ENCODE peak calls at places on chromosomes 12 and 14, in six cellular contexts. F is sigmoid colon, P is K562, C is tibial nerve, K is stomach, Z is ovary. U is an unnamed sample. For H3K4me1, the result is how much of the 10 kb centered on the place peaks cover.

GRCh38 chr14:33948143-33948962 is 2.5 kb downstream of the EGLN3 start:
- DNase-seq in F (no peak), P (no peak), C (no peak), K (no peak), Z (no peak), U (no peak)

GRCh38 chr12:91885851-91886250 is 259.8 kb downstream of the BTG1 start:
- DNase-seq in F (no peak), P (no peak), C (no peak), K (no peak), Z (no peak), U (no peak)

GRCh38 chr12:91370086-91370868 is 187.7 kb upstream of the DCN start:
- DNase-seq in F (no peak), P (no peak), C (no peak), K (no peak), Z (no peak), U (no peak)

GRCh38 chr12:32533971-32534590 is 134.7 kb downstream of the FGD4 start:
- DNase-seq in F (peak), P (peak), C (peak), K (peak), Z (no peak), U (peak)

GRCh38 chr14:53954551-53955233 is 1.9 kb downstream of the BMP4 start:
- DNase-seq in F (peak), P (no peak), C (no peak), K (no peak), Z (peak), U (peak)

GRCh38 chr12:47323802-47324201 is 244.0 kb upstream of the AMIGO2 start:
- DNase-seq in F (no peak), P (no peak), C (no peak), K (no peak), Z (no peak), U (no peak)

GRCh38 chr12:6161124-6161882 is 36.8 kb upstream of the VWF start:
- DNase-seq in F (no peak), P (no peak), C (no peak), K (no peak), Z (no peak), U (no peak)

GRCh38 chr14:34212172-34212571 is 249.9 kb downstream of the SPTSSA start:
- DNase-seq in F (no peak), P (no peak), C (no peak), K (no peak), Z (no peak), U (no peak)

GRCh38 chr12:46404225-46404631 is 31.7 kb upstream of the SLC38A2 start:
- DNase-seq in F (no peak), P (no peak), C (no peak), K (no peak), Z (no peak), U (no peak)

GRCh38 chr12:16027012-16027411 is 115.9 kb downstream of the DERA start:
- DNase-seq in F (no peak), P (no peak), C (no peak), K (no peak), Z (no peak), U (no peak)

GRCh38 chr12:128652136-128652751 is 171.5 kb downstream of the SLC15A4 start:
- DNase-seq in F (no peak), P (no peak), C (no peak), K (no peak), Z (no peak), U (no peak)

GRCh38 chr12:89649139-89649538 is 59.5 kb downstream of the ATP2B1 start:
- DNase-seq in F (no peak), P (no peak), C (no peak), K (no peak), Z (no peak), U (no peak)
- TF ChIP-seq EP300 in F (no peak), P (no peak), C (no peak), K (no peak), Z (no peak), U (no peak)

DNA sequence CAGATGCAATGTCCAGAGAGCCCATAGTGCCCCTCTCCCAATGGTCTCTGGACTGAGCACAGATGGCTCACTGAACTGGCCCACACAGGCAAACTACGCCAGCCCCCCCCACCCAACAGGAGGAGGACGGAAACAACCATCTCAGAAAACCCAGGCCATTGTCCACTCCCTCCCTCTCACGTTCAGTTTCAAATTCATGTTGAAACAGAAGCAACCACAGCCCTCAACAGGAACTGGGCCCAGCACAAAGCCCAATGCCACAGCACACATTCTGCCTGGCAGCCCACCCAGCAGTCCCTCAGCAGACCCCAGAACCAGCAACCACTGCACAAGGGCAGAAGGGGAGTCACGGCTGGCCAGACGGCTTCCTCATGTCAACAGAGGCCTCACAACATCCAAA is 10.6 kb downstream of the CCDC88C start:
- DNase-seq in F (peak), P (no peak), C (no peak), K (no peak), Z (no peak), U (no peak)
- H3K4me1 ChIP-seq in F (under half), P (under half), C (under half), K (half or more), Z (under half), U (half or more)

DNA sequence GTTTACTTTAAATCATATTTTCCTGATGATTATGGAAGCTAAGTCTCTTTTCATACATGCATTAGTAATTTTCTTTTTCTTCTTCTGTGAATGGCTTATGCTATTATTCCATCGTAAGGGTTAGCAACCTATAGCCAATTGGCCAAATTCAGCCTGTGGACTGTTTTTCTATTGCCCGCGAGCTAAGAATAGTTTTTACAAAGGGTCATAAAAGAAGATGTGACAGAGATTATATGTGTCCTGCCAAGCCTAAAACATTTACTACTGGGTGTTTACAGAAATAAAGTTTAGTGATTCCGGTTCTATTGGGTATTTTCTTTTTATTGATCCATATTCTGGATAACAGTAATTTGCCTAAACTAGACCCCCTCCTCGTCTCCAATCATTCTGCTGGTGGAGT is 268.8 kb upstream of the DIO3 start:
- DNase-seq in F (no peak), P (no peak), C (no peak), K (no peak), Z (no peak), U (no peak)
- TF ChIP-seq POLR2A in F (no peak), P (no peak), C (no peak), K (no peak), Z (no peak), U (no peak)

GRCh38 chr12:41963398-41963797 is 181.3 kb downstream of the GXYLT1 start:
- DNase-seq in F (no peak), P (no peak), C (no peak), K (no peak), Z (no peak), U (no peak)
- TF ChIP-seq EP300 in F (no peak), P (no peak), C (no peak), K (no peak), Z (no peak), U (no peak)

DNA sequence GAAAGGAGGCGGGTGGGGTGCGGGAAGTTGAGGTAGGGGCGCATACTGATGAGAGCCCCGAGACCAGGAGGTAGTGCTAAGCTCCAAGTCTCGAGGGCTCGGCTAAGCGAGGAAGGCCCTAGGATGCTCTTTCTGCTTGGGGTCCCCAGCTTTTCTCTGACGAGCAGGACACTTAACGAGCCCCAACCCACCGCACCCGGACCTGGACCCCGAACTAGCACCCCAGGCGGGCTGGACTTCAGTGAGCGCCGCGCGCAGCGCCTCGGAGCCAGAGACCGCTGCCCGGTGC is 4.7 kb upstream of the C1QL4 start:
- DNase-seq in F (no peak), P (no peak), C (no peak), K (no peak), Z (no peak), U (peak)
- H3K4me1 ChIP-seq in F (under half), P (under half), C (under half), K (under half), Z (under half), U (under half)

GRCh38 chr14:93800038-93800937 is 12.0 kb upstream of the PRIMA1 start:
- DNase-seq in F (no peak), P (no peak), C (no peak), K (no peak), Z (no peak), U (no peak)

GRCh38 chr14:93799617-93800016 is 11.3 kb upstream of the PRIMA1 start:
- DNase-seq in F (no peak), P (no peak), C (no peak), K (no peak), Z (no peak), U (no peak)

GRCh38 chr14:93804654-93805053 is 16.4 kb upstream of the PRIMA1 start:
- DNase-seq in F (no peak), P (peak), C (no peak), K (no peak), Z (no peak), U (no peak)
- TF ChIP-seq POLR2A in F (no peak), P (no peak), C (no peak), K (no peak), Z (no peak), U (no peak)

GRCh38 chr14:67533754-67534085 is 630 bp downstream of the PLEKHH1 start:
- DNase-seq in F (peak), P (no peak), C (no peak), K (no peak), Z (no peak), U (no peak)

GRCh38 chr14:67529947-67530935 is 2.8 kb upstream of the PLEKHH1 start:
- DNase-seq in F (no peak), P (no peak), C (no peak), K (no peak), Z (no peak), U (no peak)

GRCh38 chr14:67536087-67536486 is 3.0 kb downstream of the PLEKHH1 start:
- DNase-seq in F (peak), P (no peak), C (no peak), K (no peak), Z (no peak), U (no peak)

GRCh38 chr14:67532606-67532997 is 488 bp upstream of the PLEKHH1 start:
- DNase-seq in F (no peak), P (no peak), C (no peak), K (no peak), Z (no peak), U (no peak)

GRCh38 chr14:67532998-67533753 is at the start of gene PLEKHH1:
- DNase-seq in F (peak), P (peak), C (peak), K (peak), Z (peak), U (peak)
- TF ChIP-seq EP300 in F (no peak), P (no peak), C (no peak), K (no peak), Z (no peak), U (no peak)

DNA sequence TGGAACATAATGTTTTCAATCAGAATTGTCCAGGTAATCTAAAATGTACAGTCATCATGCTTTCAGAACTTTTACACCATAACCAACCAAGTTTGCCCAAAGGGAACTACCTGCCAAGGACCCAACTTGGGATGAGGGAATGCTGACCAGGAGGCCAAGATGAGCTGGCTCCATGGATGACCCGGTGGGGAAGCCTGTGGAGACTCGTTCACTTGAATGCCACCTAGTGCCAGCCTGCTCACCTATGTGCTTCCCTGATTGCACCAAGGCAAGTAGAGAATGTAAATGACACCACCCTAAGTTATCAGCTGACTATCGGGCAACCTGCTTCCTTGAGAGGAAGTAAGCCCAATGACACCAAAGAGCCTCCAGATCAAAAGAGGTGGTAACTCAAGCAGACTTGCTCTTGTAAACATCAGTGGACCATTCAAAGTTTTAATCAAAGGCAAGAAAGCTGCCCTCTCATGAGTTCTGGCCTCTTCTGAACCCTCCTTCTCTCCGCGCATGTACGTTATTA is 137.3 kb downstream of the TTC7B start:
- DNase-seq in F (no peak), P (no peak), C (no peak), K (no peak), Z (no peak), U (no peak)
- H3K4me1 ChIP-seq in F (half or more), P (under half), C (under half), K (under half), Z (under half), U (under half)

U was measured in upper lobe of left lung.